ENCODE peak calls at places on chromosomes 2 and 18, in eight cellular contexts. D, J, R, U, A, H, P and O are unnamed samples.

GRCh38 chr2:9050122-9050809 is 46.8 kb upstream of the MBOAT2 start:
- DNase-seq in D (no peak), J (no peak), R (no peak), U (no peak), A (no peak), H (no peak), P (no peak), O (no peak)

GRCh38 chr2:49770919-49771318 is 616.6 kb upstream of the FSHR start:
- DNase-seq in D (peak; percentile 23), J (no peak), R (peak; percentile 15), U (peak; percentile 60), A (no peak), H (no peak), P (peak; percentile 66), O (no peak)

GRCh38 chr2:217438136-217438535 is 564.7 kb downstream of the TNS1 start:
- DNase-seq in D (no peak), J (no peak), R (no peak), U (no peak), A (no peak), H (no peak), P (no peak), O (no peak)

GRCh38 chr2:26284132-26284531 is 39.4 kb downstream of the HADHB start:
- DNase-seq in D (no peak), J (no peak), R (no peak), U (no peak), A (no peak), H (no peak), P (no peak), O (no peak)

GRCh38 chr2:197972017-197972416 is 167.6 kb downstream of the PLCL1 start:
- DNase-seq in D (no peak), J (no peak), R (no peak), U (no peak), A (no peak), H (no peak), P (no peak), O (no peak)

GRCh38 chr18:56327171-56327885 is 311.1 kb downstream of the TXNL1 start:
- DNase-seq in D (no peak), J (no peak), R (no peak), U (no peak), A (no peak), H (no peak), P (no peak), O (no peak)

GRCh38 chr2:231521443-231521842 is 8.8 kb downstream of the NMUR1 start:
- DNase-seq in D (no peak), J (no peak), R (no peak), U (no peak), A (peak; percentile 5), H (no peak), P (no peak), O (no peak)

GRCh38 chr2:108927936-108928659 is 60.9 kb downstream of the EDAR start:
- DNase-seq in D (peak; percentile 49), J (peak; percentile 5), R (peak; percentile 58), U (peak; percentile 62), A (peak; percentile 74), H (no peak), P (peak; percentile 50), O (no peak)

GRCh38 chr18:50518787-50519520 is 40.9 kb upstream of the MAPK4 start:
- DNase-seq in D (no peak), J (no peak), R (no peak), U (no peak), A (no peak), H (no peak), P (no peak), O (peak; percentile 41)

GRCh38 chr2:175233135-175233719 is 51.7 kb upstream of the ATP5MC3 start:
- DNase-seq in D (no peak), J (no peak), R (no peak), U (peak; percentile 71), A (peak; percentile 17), H (no peak), P (no peak), O (no peak)

GRCh38 chr2:240384711-240385450 is 50.6 kb upstream of the GPC1 start:
- DNase-seq in D (no peak), J (no peak), R (no peak), U (no peak), A (no peak), H (no peak), P (no peak), O (no peak)

GRCh38 chr2:201100497-201100896 is 15.5 kb upstream of the CFLAR start:
- DNase-seq in D (no peak), J (no peak), R (no peak), U (no peak), A (no peak), H (no peak), P (no peak), O (no peak)

GRCh38 chr2:228541794-228542193 is 360.3 kb upstream of the SPHKAP start:
- DNase-seq in D (no peak), J (no peak), R (no peak), U (no peak), A (no peak), H (no peak), P (no peak), O (no peak)

GRCh38 chr18:23924813-23925212 is 89.7 kb upstream of the TTC39C start:
- DNase-seq in D (no peak), J (no peak), R (no peak), U (no peak), A (no peak), H (no peak), P (no peak), O (no peak)

GRCh38 chr18:33051397-33051796 is 278.6 kb upstream of the KLHL14 start:
- DNase-seq in D (peak; percentile 45), J (peak; percentile 85), R (no peak), U (peak; percentile 99), A (no peak), H (no peak), P (no peak), O (no peak)

GRCh38 chr2:119170504-119170903 is 12.0 kb upstream of the C1QL2 start:
- DNase-seq in D (no peak), J (no peak), R (no peak), U (no peak), A (no peak), H (no peak), P (no peak), O (no peak)